ENCODE peak calls at places on chromosomes 7 and 10, in eight cellular contexts. P is stimulated activated CD4-positive, alpha-beta T cell treated with anti-CD3 and anti-CD28 coated beads, Interleukin-2, amount 100 ng/mL, for 48 hours; M is hippocampal formation; N is GDM1; Q is Peyer's patch; K is nucleus accumbens; S is cardiac muscle cell; O is ACHN. F is an unnamed sample.

GRCh38 chr7:28533731-28534531 is 121.6 kb downstream of the CREB5 start:
- DNase-seq in M (peak), N (no peak), Q (no peak), O (no peak), S (no peak), K (no peak), P (no peak), F (peak)

GRCh38 chr7:44307905-44308740 is 17.3 kb downstream of the CAMK2B start:
- DNase-seq in K (no peak), O (no peak), S (no peak), M (no peak), Q (no peak), P (no peak), N (no peak), F (no peak)

GRCh38 chr7:136150311-136150710 is 173.2 kb upstream of the MTPN start:
- DNase-seq in M (no peak), N (no peak), O (no peak), P (no peak), S (no peak), Q (no peak), K (no peak), F (no peak)

GRCh38 chr10:91514025-91514424 is 103.9 kb downstream of the HECTD2 start:
- DNase-seq in K (no peak), P (no peak), S (no peak), M (no peak), N (no peak), Q (no peak), O (no peak), F (no peak)

GRCh38 chr10:90125966-90126600 is 424.7 kb downstream of the KIF20B start:
- DNase-seq in M (no peak), O (no peak), N (no peak), Q (no peak), K (no peak), P (no peak), S (no peak), F (no peak)

GRCh38 chr7:68309806-68310205 is 1288.5 kb upstream of the AUTS2 start:
- DNase-seq in K (no peak), Q (no peak), M (no peak), O (no peak), P (no peak), N (no peak), S (no peak), F (no peak)

GRCh38 chr7:139914306-139914747 is 85.3 kb downstream of the TBXAS1 start:
- DNase-seq in O (no peak), M (no peak), Q (no peak), N (no peak), S (no peak), P (no peak), K (no peak), F (peak)

GRCh38 chr7:115476666-115477065 is 553.9 kb downstream of the TFEC start:
- DNase-seq in P (no peak), M (no peak), Q (no peak), N (no peak), K (no peak), S (peak), O (no peak), F (no peak)

GRCh38 chr10:104642001-104642270 is 846 bp downstream of the SORCS3 start:
- DNase-seq in Q (no peak), N (no peak), P (no peak), M (no peak), O (no peak), S (no peak), K (no peak), F (no peak)

GRCh38 chr7:126040114-126041045 is 1110.8 kb upstream of the POT1 start:
- DNase-seq in N (no peak), K (no peak), O (no peak), S (no peak), Q (no peak), M (no peak), P (no peak), F (no peak)

GRCh38 chr10:72080042-72081035 is 8.0 kb downstream of the SPOCK2 start:
- DNase-seq in N (no peak), Q (no peak), P (no peak), K (no peak), O (no peak), M (no peak), S (no peak), F (no peak)

GRCh38 chr10:110151871-110152270 is 55.5 kb upstream of the MXI1 start:
- DNase-seq in P (no peak), S (no peak), Q (no peak), O (no peak), M (no peak), K (no peak), N (no peak), F (no peak)

GRCh38 chr10:97333601-97334369 is 744 bp downstream of the FRAT2 start:
- DNase-seq in K (no peak), Q (peak), O (peak), N (peak), P (peak), S (peak), M (peak), F (no peak)

GRCh38 chr7:925601-926000 is 28.9 kb downstream of the ADAP1 start:
- DNase-seq in M (no peak), N (no peak), S (no peak), P (no peak), Q (peak), K (no peak), O (no peak), F (no peak)

GRCh38 chr10:86178401-86179142 is 188.0 kb downstream of the GRID1 start:
- DNase-seq in P (no peak), K (no peak), S (peak), N (no peak), M (no peak), O (peak), Q (no peak), F (peak)

GRCh38 chr10:71719464-71720303 is at the start of gene C10orf105:
- DNase-seq in K (no peak), M (no peak), Q (no peak), N (no peak), O (no peak), S (peak), P (no peak), F (no peak)

GRCh38 chr7:105990726-105991465 is 27.8 kb downstream of the CDHR3 start:
- DNase-seq in M (no peak), O (no peak), P (no peak), Q (no peak), N (no peak), K (no peak), S (peak), F (no peak)

GRCh38 chr7:48424731-48425130 is 253.5 kb downstream of the ABCA13 start:
- DNase-seq in N (no peak), P (no peak), K (no peak), S (peak), Q (no peak), M (no peak), O (peak), F (peak)

GRCh38 chr10:77974396-77975074 is 48.0 kb upstream of the DLG5 start:
- DNase-seq in S (peak), O (peak), K (no peak), M (no peak), P (no peak), Q (no peak), N (peak), F (peak)

GRCh38 chr7:41333506-41333905 is 369.4 kb downstream of the INHBA start:
- DNase-seq in S (no peak), O (peak), N (no peak), Q (no peak), P (no peak), K (no peak), M (no peak), F (no peak)

GRCh38 chr10:95818010-95818409 is 62.0 kb downstream of the ENTPD1 start:
- DNase-seq in O (no peak), M (no peak), P (no peak), N (no peak), Q (no peak), K (no peak), S (no peak), F (no peak)

GRCh38 chr7:598899-599298 is 79.3 kb upstream of the PDGFA start:
- DNase-seq in M (peak), O (no peak), N (no peak), K (no peak), S (no peak), P (no peak), Q (no peak), F (no peak)

GRCh38 chr7:26664735-26665420 is 199.5 kb downstream of the SKAP2 start:
- DNase-seq in Q (no peak), O (peak), P (no peak), K (no peak), N (peak), S (no peak), M (no peak), F (no peak)

GRCh38 chr10:91519899-91520514 is 109.9 kb downstream of the HECTD2 start:
- DNase-seq in Q (no peak), S (peak), O (no peak), P (no peak), M (no peak), K (no peak), N (no peak), F (no peak)

GRCh38 chr10:9878429-9878828 is 1139.2 kb upstream of the CELF2 start:
- DNase-seq in P (no peak), O (no peak), M (no peak), N (no peak), S (no peak), Q (no peak), K (no peak), F (no peak)

GRCh38 chr10:6621536-6621935 is 41.5 kb upstream of the PRKCQ start:
- DNase-seq in O (no peak), K (no peak), N (no peak), P (no peak), S (no peak), Q (no peak), M (no peak), F (no peak)

GRCh38 chr10:3780056-3780765 is 4.8 kb downstream of the KLF6 start:
- DNase-seq in S (no peak), O (peak), K (no peak), Q (no peak), M (no peak), P (no peak), N (no peak), F (no peak)

GRCh38 chr10:90674927-90675326 is 182.9 kb downstream of the HTR7 start:
- DNase-seq in O (no peak), N (no peak), M (no peak), S (no peak), Q (no peak), K (no peak), P (no peak), F (no peak)

GRCh38 chr10:100637785-100638184 is 102.0 kb downstream of the HIF1AN start:
- DNase-seq in K (no peak), O (peak), P (no peak), N (no peak), S (peak), Q (no peak), M (no peak), F (peak)

GRCh38 chr7:36205236-36205635 is 52.2 kb downstream of the EEPD1 start:
- DNase-seq in Q (no peak), O (no peak), K (no peak), S (no peak), P (no peak), M (no peak), N (no peak), F (peak)

GRCh38 chr10:68647928-68648327 is 73.1 kb upstream of the CCAR1 start:
- DNase-seq in N (no peak), O (peak), P (no peak), M (no peak), K (no peak), S (no peak), Q (no peak), F (peak)

GRCh38 chr7:14787551-14787950 is 115.0 kb downstream of the DGKB start:
- DNase-seq in K (no peak), P (no peak), N (no peak), O (no peak), Q (no peak), M (no peak), S (no peak), F (no peak)

GRCh38 chr7:2864204-2864985 is 20.3 kb upstream of the GNA12 start:
- DNase-seq in P (no peak), N (no peak), O (peak), S (no peak), K (no peak), Q (no peak), M (no peak), F (no peak)

GRCh38 chr7:5679741-5680473 is 101.6 kb downstream of the RNF216 start:
- DNase-seq in N (no peak), S (no peak), M (peak), K (no peak), Q (peak), P (no peak), O (no peak), F (no peak)

GRCh38 chr10:57145548-57145947 is 784.5 kb upstream of the ZWINT start:
- DNase-seq in O (no peak), K (no peak), P (no peak), S (no peak), Q (no peak), M (no peak), N (no peak), F (no peak)

GRCh38 chr7:33916357-33917081 is 11.2 kb downstream of the BMPER start:
- DNase-seq in K (no peak), P (no peak), O (no peak), S (no peak), Q (no peak), M (no peak), N (no peak), F (no peak)

GRCh38 chr10:34739915-34740314 is 75.2 kb downstream of the PARD3 start:
- DNase-seq in O (peak), M (no peak), N (no peak), P (no peak), Q (no peak), S (peak), K (no peak), F (no peak)

GRCh38 chr7:27921081-27921836 is 181.3 kb downstream of the TAX1BP1 start:
- DNase-seq in Q (no peak), S (peak), M (peak), N (peak), O (peak), K (no peak), P (peak), F (peak)

GRCh38 chr10:110803830-110804338 is 67.8 kb upstream of the PDCD4 start:
- DNase-seq in M (peak), Q (peak), S (peak), P (no peak), N (no peak), K (no peak), O (peak), F (peak)

GRCh38 chr10:2111936-2112335 is 374.6 kb upstream of the ADARB2 start:
- DNase-seq in K (no peak), O (peak), P (no peak), N (no peak), Q (no peak), S (no peak), M (no peak), F (peak)

F was measured in A549.